ENCODE peak calls at places on chromosomes 11 and 22, in four cellular contexts. R is mesothelial cell of epicardium, H is Peyer's patch, T is upper lobe of left lung. P is an unnamed sample.

GRCh38 chr22:41902932-41903421 is 11.9 kb downstream of the SHISA8 start:
- DNase-seq in R (no peak), H (no peak), T (no peak), P (no peak)

GRCh38 chr11:64038500-64038899 is 2.8 kb downstream of the FLRT1 start:
- DNase-seq in R (no peak), H (no peak), T (no peak), P (no peak)

GRCh38 chr11:3165152-3165705 is at the start of gene OSBPL5:
- DNase-seq in R (peak), H (no peak), T (peak), P (no peak)

GRCh38 chr22:18955696-18956095 is 19.6 kb upstream of the PRODH start:
- DNase-seq in R (no peak), H (no peak), T (no peak), P (no peak)

GRCh38 chr11:76233196-76233921 is 27.1 kb upstream of the WNT11 start:
- DNase-seq in R (no peak), H (no peak), T (no peak), P (no peak)

GRCh38 chr22:11253000-11253511 is 4274.9 kb upstream of the OR11H1 start:
- DNase-seq in R (peak), H (no peak), T (peak), P (no peak)

GRCh38 chr11:346529-346928 is 22.8 kb upstream of the B4GALNT4 start:
- DNase-seq in R (no peak), H (no peak), T (no peak), P (no peak)

GRCh38 chr11:10500757-10501684 is 40.0 kb downstream of the RNF141 start:
- DNase-seq in R (no peak), H (no peak), T (no peak), P (no peak)

GRCh38 chr22:45162531-45162930 is 1.2 kb upstream of the NUP50 start:
- DNase-seq in R (no peak), H (no peak), T (no peak), P (no peak)

GRCh38 chr11:15280393-15280792 is 165.7 kb downstream of the INSC start:
- DNase-seq in R (no peak), H (no peak), T (no peak), P (no peak)

GRCh38 chr11:15275141-15275540 is 160.4 kb downstream of the INSC start:
- DNase-seq in R (no peak), H (no peak), T (no peak), P (no peak)

GRCh38 chr11:15278129-15278528 is 163.4 kb downstream of the INSC start:
- DNase-seq in R (no peak), H (no peak), T (no peak), P (no peak)

DNA sequence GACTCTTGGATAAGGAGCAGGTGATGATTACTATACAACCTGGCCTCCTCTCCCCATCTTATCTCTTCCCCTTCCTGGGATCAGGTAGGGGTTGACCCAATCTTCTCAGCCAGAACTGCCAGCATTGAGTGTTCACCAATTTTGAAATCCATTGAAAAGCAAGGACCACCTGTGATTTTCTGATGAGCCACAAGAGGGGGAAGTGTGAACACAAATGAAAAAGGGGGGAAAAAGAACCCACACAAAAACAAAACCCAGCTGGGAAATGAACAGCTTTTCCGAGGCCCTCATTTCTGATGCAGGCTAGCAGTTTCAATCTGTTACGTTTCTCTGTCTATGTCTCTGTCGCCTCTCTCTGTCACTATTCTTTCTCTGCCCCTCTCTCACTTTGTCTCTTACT is 161.9 kb downstream of the INSC start:
- DNase-seq in R (no peak), H (no peak), T (no peak), P (no peak)
- TF ChIP-seq CTCF in R (peak), H (no peak), T (no peak), P (no peak)

DNA sequence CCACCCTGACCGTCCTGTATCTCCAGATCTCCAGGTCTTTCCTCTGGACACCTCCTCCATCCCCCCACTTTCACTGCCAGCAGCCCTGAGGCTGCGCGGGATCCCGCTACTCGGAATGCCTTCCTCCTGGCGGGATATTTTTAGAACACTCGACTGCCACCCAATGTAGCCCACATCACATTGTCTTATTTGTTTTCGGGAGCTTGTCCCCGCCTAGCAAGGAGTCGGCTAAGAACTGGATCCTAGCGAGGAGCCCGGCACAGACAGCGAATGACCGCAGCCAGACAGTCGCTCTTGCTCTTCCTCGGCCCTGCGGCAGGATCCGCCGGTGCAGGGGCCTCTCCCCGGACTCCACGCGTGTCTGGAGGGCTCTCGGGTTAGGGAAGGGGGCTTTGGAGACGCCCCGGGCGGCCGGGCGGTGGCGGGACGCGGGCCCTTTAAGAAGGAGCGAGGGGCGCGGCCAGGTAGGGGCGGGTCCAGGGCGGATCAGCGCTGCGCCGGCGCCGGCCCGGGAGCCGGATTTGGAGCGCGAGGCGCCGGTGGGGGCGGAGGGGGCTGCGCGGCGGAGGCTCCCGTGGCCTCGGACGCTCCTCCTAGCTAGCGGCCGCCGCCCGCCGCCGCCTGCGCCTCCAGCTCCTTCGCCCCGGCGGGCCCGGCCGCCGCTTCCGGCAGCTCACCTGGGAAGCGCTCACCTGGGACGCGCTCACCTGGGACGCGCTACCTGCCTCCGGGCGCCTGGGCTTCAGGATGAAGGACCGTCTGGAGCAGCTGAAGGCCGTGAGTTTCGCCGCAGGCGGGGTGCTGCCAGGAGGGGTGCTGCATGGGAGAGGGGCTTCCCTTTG is at the start of gene STX3:
- DNase-seq in R (peak), H (peak), T (peak), P (no peak)
- TF ChIP-seq CTCF in R (no peak), H (no peak), T (no peak), P (no peak)

GRCh38 chr11:17014774-17015638 is 792 bp upstream of the PLEKHA7 start:
- DNase-seq in R (no peak), H (no peak), T (no peak), P (no peak)
- TF ChIP-seq CTCF in R (peak), H (no peak), T (no peak), P (no peak)

GRCh38 chr11:58195939-58196338 is 7.1 kb downstream of the OR9Q2 start:
- DNase-seq in R (no peak), H (no peak), T (no peak), P (no peak)
- TF ChIP-seq CTCF in R (no peak), H (no peak), T (no peak), P (no peak)

GRCh38 chr11:34359548-34359891 is 1.7 kb upstream of the ABTB2 start:
- DNase-seq in R (no peak), H (no peak), T (no peak), P (no peak)
- TF ChIP-seq CTCF in R (peak), H (no peak), T (peak), P (no peak)